ENCODE peak calls at places on chromosomes 2 and 18, in seven cellular contexts. L is adrenal gland, V is foreskin keratinocyte, Y is IMR-90, X is heart left ventricle, D is fibroblast of pulmonary artery, Q is endothelial cell. Z is an unnamed sample.

GRCh38 chr2:73896362-73897239 is 3.8 kb downstream of the ACTG2 start:
- DNase-seq in L (no peak), V (no peak), Y (peak; percentile 92), X (peak; percentile 20), D (peak; percentile 50), Q (no peak), Z (peak; percentile 42)

GRCh38 chr2:232330068-232330999 is 48.2 kb upstream of the ALPP start:
- DNase-seq in L (no peak), V (no peak), Y (no peak), X (no peak), D (no peak), Q (no peak), Z (no peak)

GRCh38 chr2:9228781-9229469 is 22.3 kb downstream of the ASAP2 start:
- DNase-seq in L (no peak), V (no peak), Y (no peak), X (no peak), D (no peak), Q (no peak), Z (no peak)

GRCh38 chr2:114192362-114192761 is 250.1 kb upstream of the DPP10 start:
- DNase-seq in L (peak; percentile 29), V (no peak), Y (peak; percentile 1), X (no peak), D (no peak), Q (no peak), Z (no peak)

GRCh38 chr18:58847383-58848071 is 17.1 kb upstream of the ZNF532 start:
- DNase-seq in L (peak; percentile 34), V (no peak), Y (no peak), X (peak; percentile 66), D (no peak), Q (peak; percentile 28), Z (no peak)

GRCh38 chr18:2089416-2089815 is 481.9 kb downstream of the METTL4 start:
- DNase-seq in L (no peak), V (no peak), Y (no peak), X (no peak), D (no peak), Q (no peak), Z (no peak)

GRCh38 chr18:55384551-55385275 is 203.3 kb downstream of the TCF4 start:
- DNase-seq in L (peak; percentile 24), V (peak; percentile 2), Y (peak; percentile 48), X (no peak), D (peak; percentile 73), Q (peak; percentile 64), Z (peak; percentile 19)

GRCh38 chr18:49510393-49511115 is 23.5 kb upstream of the C18orf32 start:
- DNase-seq in L (peak; percentile 44), V (no peak), Y (peak; percentile 40), X (peak; percentile 31), D (peak; percentile 73), Q (peak; percentile 54), Z (peak; percentile 54)

GRCh38 chr2:36480596-36480995 is 117.4 kb downstream of the FEZ2 start:
- DNase-seq in L (no peak), V (no peak), Y (no peak), X (no peak), D (no peak), Q (no peak), Z (no peak)

GRCh38 chr2:118250463-118250862 is 162.2 kb downstream of the INSIG2 start:
- DNase-seq in L (no peak), V (no peak), Y (no peak), X (no peak), D (no peak), Q (no peak), Z (no peak)

GRCh38 chr2:120494446-120494845 is 148.5 kb downstream of the INHBB start:
- DNase-seq in L (no peak), V (no peak), Y (no peak), X (no peak), D (no peak), Q (no peak), Z (no peak)

GRCh38 chr2:44333994-44334393 is 27.3 kb downstream of the PREPL start:
- DNase-seq in L (no peak), V (no peak), Y (no peak), X (no peak), D (no peak), Q (no peak), Z (no peak)

GRCh38 chr2:214856116-214856515 is 46.6 kb upstream of the BARD1 start:
- DNase-seq in L (no peak), V (peak; percentile 32), Y (peak; percentile 6), X (no peak), D (peak; percentile 28), Q (no peak), Z (no peak)

GRCh38 chr2:190864375-190864774 is 16.2 kb upstream of the GLS start:
- DNase-seq in L (no peak), V (no peak), Y (peak; percentile 66), X (no peak), D (peak; percentile 49), Q (no peak), Z (no peak)

GRCh38 chr2:72669121-72669520 is 156.7 kb downstream of the EXOC6B start:
- DNase-seq in L (no peak), V (no peak), Y (peak; percentile 77), X (no peak), D (peak; percentile 90), Q (no peak), Z (no peak)

GRCh38 chr2:232325324-232326273 is 53.0 kb upstream of the ALPP start:
- DNase-seq in L (peak; percentile 76), V (no peak), Y (peak; percentile 12), X (peak; percentile 46), D (peak; percentile 56), Q (peak; percentile 89), Z (peak; percentile 14)

GRCh38 chr2:132416080-132416911 is at the start of gene GPR39:
- DNase-seq in L (peak; percentile 71), V (peak; percentile 97), Y (peak; percentile 96), X (peak; percentile 37), D (peak; percentile 93), Q (peak; percentile 45), Z (no peak)

GRCh38 chr18:46452820-46453219 is 204.2 kb downstream of the LOXHD1 start:
- DNase-seq in L (no peak), V (peak; percentile 63), Y (peak; percentile 22), X (no peak), D (no peak), Q (no peak), Z (no peak)

GRCh38 chr2:205989291-205990071 is 96.5 kb downstream of the INO80D start:
- DNase-seq in L (no peak), V (no peak), Y (no peak), X (no peak), D (peak; percentile 22), Q (no peak), Z (no peak)

GRCh38 chr2:10271946-10272345 is 30.8 kb upstream of the HPCAL1 start:
- DNase-seq in L (peak; percentile 90), V (no peak), Y (no peak), X (no peak), D (no peak), Q (no peak), Z (no peak)

GRCh38 chr2:54724560-54725342 is 1.3 kb downstream of the EML6 start:
- DNase-seq in L (peak; percentile 50), V (no peak), Y (no peak), X (no peak), D (no peak), Q (peak; percentile 52), Z (peak; percentile 64)

GRCh38 chr2:54726431-54726830 is 3.0 kb downstream of the EML6 start:
- DNase-seq in L (no peak), V (no peak), Y (no peak), X (no peak), D (no peak), Q (no peak), Z (no peak)

GRCh38 chr2:54725343-54726099 is 2.1 kb downstream of the EML6 start:
- DNase-seq in L (no peak), V (no peak), Y (no peak), X (no peak), D (no peak), Q (peak; percentile 4), Z (no peak)

GRCh38 chr2:54726940-54727339 is 3.5 kb downstream of the EML6 start:
- DNase-seq in L (no peak), V (no peak), Y (no peak), X (no peak), D (no peak), Q (no peak), Z (no peak)

DNA sequence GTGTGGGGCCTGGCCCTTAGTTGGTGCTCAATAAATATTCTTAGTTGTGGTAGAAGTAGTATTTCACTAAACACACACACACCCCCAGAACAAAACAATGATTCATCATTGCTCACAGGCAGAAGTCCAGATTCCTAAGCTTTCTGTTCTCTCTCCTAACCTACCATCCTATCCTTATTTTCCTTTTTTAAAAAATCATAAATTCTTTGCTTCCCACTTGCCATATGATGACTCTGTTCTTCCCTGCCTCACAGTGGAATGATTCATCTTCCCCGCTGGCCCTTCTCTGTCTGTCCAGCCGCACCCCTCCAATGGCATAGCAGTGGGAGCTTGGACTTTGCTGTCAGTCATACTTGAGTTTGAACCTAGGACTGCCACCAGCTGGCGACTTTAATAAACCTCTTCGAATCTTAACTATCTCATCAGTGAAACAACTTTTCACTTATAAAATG is 5.2 kb downstream of the EML6 start:
- DNase-seq in L (no peak), V (peak; percentile 72), Y (peak; percentile 88), X (no peak), D (peak; percentile 70), Q (no peak), Z (no peak)
- TF ChIP-seq CTCF in L (no peak), V (peak; percentile 42), Y (no peak), X (no peak), D (no peak), Q (no peak), Z (no peak)

GRCh38 chr2:241300000-241300399 is 15.5 kb downstream of the HDLBP start:
- DNase-seq in L (no peak), V (no peak), Y (no peak), X (no peak), D (no peak), Q (no peak), Z (no peak)
- TF ChIP-seq CTCF in L (no peak), V (no peak), Y (no peak), X (no peak), D (no peak), Q (no peak), Z (no peak)

GRCh38 chr2:43020990-43021677 is 205.3 kb downstream of the ZFP36L2 start:
- DNase-seq in L (no peak), V (peak; percentile 22), Y (no peak), X (no peak), D (no peak), Q (no peak), Z (no peak)

GRCh38 chr2:43020296-43020695 is 206.1 kb downstream of the ZFP36L2 start:
- DNase-seq in L (no peak), V (no peak), Y (no peak), X (no peak), D (no peak), Q (no peak), Z (no peak)

GRCh38 chr2:43022896-43023295 is 203.5 kb downstream of the ZFP36L2 start:
- DNase-seq in L (no peak), V (no peak), Y (no peak), X (no peak), D (no peak), Q (no peak), Z (no peak)

GRCh38 chr2:43023791-43024514 is 202.5 kb downstream of the ZFP36L2 start:
- DNase-seq in L (no peak), V (no peak), Y (no peak), X (no peak), D (no peak), Q (no peak), Z (no peak)

GRCh38 chr2:43021791-43022500 is 204.5 kb downstream of the ZFP36L2 start:
- DNase-seq in L (no peak), V (peak; percentile 38), Y (no peak), X (no peak), D (no peak), Q (no peak), Z (no peak)
- TF ChIP-seq CTCF in L (no peak), V (peak; percentile 70), Y (peak; percentile 3), X (no peak), D (peak; percentile 18), Q (peak; percentile 52), Z (peak; percentile 16)

GRCh38 chr2:143230506-143231256 is 101.5 kb downstream of the ARHGAP15 start:
- DNase-seq in L (no peak), V (no peak), Y (no peak), X (no peak), D (no peak), Q (no peak), Z (no peak)
- TF ChIP-seq CTCF in L (no peak), V (no peak), Y (no peak), X (no peak), D (no peak), Q (no peak), Z (no peak)

Z was measured in GM13977.